ENCODE peak calls at places on chromosomes 1 and 21, in six cellular contexts. G, A, O, S, Y and U are unnamed samples.

GRCh38 chr1:29983366-29983765 is 740.0 kb downstream of the MATN1 start:
- ATAC-seq in A (no peak), Y (no peak), G (no peak), S (no peak), O (no peak), U (no peak)

GRCh38 chr21:44924611-44925010 is 3.9 kb upstream of the ITGB2 start:
- ATAC-seq in G (no peak), S (no peak), Y (no peak), A (no peak), O (no peak), U (no peak)

GRCh38 chr21:42182713-42183371 is 36.1 kb upstream of the ABCG1 start:
- ATAC-seq in O (no peak), A (no peak), S (no peak), G (peak; percentile 42), Y (no peak), U (peak; percentile 31)

GRCh38 chr1:210505601-210506564 is 177.2 kb downstream of the HHAT start:
- ATAC-seq in S (no peak), A (no peak), G (no peak), O (no peak), Y (no peak), U (no peak)

GRCh38 chr1:12177156-12177998 is 10.6 kb downstream of the TNFRSF1B start:
- ATAC-seq in O (no peak), Y (no peak), S (no peak), G (no peak), A (no peak), U (no peak)

GRCh38 chr21:25456672-25457071 is 150.6 kb downstream of the MRPL39 start:
- ATAC-seq in O (no peak), Y (no peak), G (no peak), A (no peak), S (no peak), U (no peak)

GRCh38 chr1:209199822-209200221 is 383.7 kb upstream of the CAMK1G start:
- ATAC-seq in A (peak; percentile 78), O (no peak), Y (no peak), G (no peak), S (no peak), U (no peak)

GRCh38 chr1:115564201-115564600 is 77.6 kb upstream of the VANGL1 start:
- ATAC-seq in Y (no peak), O (no peak), G (no peak), S (no peak), A (no peak), U (no peak)

GRCh38 chr1:209155556-209155955 is 428.0 kb upstream of the CAMK1G start:
- ATAC-seq in O (no peak), A (no peak), Y (no peak), G (no peak), S (no peak), U (no peak)

GRCh38 chr1:246597971-246598370 is 31.7 kb downstream of the CNST start:
- ATAC-seq in S (no peak), Y (no peak), A (no peak), O (no peak), G (no peak), U (no peak)

GRCh38 chr1:86429830-86430229 is 5.9 kb downstream of the CLCA2 start:
- ATAC-seq in A (no peak), Y (peak; percentile 70), O (peak; percentile 79), S (peak; percentile 79), G (peak; percentile 91), U (peak; percentile 95)

GRCh38 chr1:89615676-89616598 is 17.0 kb upstream of the LRRC8C start:
- ATAC-seq in A (peak; percentile 97), G (peak; percentile 66), S (no peak), O (peak; percentile 41), Y (peak; percentile 90), U (no peak)

GRCh38 chr1:24567792-24568388 is 12.0 kb downstream of the NCMAP start:
- ATAC-seq in Y (peak; percentile 92), G (peak; percentile 92), O (peak; percentile 97), S (peak; percentile 92), A (peak; percentile 46), U (no peak)

GRCh38 chr1:236800623-236801022 is 5.5 kb downstream of the MTR start:
- ATAC-seq in O (no peak), Y (no peak), S (no peak), A (no peak), G (no peak), U (no peak)

GRCh38 chr1:236799001-236799400 is 3.9 kb downstream of the MTR start:
- ATAC-seq in O (no peak), G (no peak), A (no peak), S (no peak), Y (no peak), U (no peak)

GRCh38 chr1:236802264-236802663 is 7.2 kb downstream of the MTR start:
- ATAC-seq in S (no peak), G (no peak), O (no peak), A (no peak), Y (no peak), U (no peak)

GRCh38 chr1:236795757-236796719 is 946 bp downstream of the MTR start:
- ATAC-seq in Y (peak; percentile 52), S (peak; percentile 22), A (peak; percentile 18), O (peak; percentile 48), G (peak; percentile 42), U (no peak)

DNA sequence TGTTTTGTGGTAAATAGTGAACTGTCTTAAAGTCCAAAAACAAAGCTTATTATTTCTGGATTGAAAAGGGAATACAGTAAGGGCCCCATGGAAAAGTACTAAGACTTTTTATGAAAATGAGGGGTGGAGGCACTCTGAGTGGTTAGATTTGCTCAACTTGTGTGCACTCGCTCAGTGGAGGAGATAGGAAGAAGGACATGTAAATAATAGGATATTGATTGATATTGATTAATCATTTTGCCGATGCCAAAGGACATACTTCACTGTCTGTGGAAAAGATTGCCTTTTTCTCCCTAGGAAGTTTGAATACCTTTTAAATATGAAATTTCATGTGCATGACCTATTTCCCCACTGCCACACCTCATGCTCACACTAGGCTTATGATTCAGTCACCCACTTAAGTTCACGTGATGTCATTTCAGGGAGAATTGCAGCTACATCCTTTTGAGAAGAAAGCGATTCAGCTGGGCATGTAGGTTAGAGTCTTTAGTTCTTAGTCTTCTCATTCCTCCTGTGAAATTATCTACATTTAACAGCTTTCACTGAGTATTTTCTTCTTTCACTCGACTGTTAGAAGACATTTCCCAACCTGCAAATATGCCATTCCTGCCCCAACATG is 5.0 kb downstream of the MTR start:
- ATAC-seq in G (no peak), O (no peak), Y (no peak), S (no peak), A (no peak), U (no peak)
- H3K4me1 ChIP-seq in G (peaks cover 12% of the 10 kb centered on the region), O (no peaks in the 10 kb centered on the region), Y (peaks cover 9% of the 10 kb centered on the region), S (peaks cover 47% of the 10 kb centered on the region), A (peaks cover 8% of the 10 kb centered on the region), U (peaks cover 12% of the 10 kb centered on the region)

DNA sequence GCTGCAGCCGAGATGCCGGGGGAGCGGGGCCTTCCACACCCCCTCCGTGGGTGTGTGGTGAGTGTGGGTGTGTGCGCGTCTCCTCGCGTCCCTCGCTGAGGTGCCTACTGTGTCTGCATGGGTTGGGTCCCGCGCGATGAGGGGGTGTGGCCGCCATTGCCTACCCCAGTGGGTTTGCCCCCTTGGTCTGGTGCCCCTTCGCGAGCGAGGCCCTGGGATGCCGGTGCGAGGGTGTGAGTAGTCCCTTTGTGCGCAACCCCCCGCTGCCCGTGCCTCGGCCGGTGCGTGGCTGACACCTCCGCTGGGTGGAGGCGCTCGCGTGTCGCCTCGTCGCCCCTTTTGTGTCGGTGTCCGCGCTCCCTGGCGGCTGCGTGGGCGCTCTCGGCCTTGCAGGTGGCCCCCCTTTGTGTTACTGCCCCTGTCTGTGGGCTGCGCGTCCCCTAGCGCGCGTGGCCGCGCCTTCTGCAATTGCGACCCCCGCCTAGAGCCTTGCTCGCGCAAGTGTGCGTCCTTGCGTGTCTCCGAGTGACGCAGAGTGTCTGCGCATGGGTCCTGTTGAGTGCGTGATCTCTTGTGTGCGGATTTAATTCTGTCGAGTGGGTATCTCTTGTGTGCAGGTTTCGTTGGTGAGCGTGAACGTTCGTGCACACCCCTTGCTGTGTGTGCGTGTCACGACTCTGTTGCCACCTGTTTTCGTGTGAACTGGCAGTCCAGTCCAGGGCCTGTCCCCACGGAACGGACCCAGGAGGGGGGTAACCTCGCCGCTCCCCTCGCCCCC is 552 bp downstream of the TTC3 start:
- ATAC-seq in Y (peak; percentile 37), G (peak; percentile 62), A (peak; percentile 52), O (peak; percentile 63), S (peak; percentile 29), U (peak; percentile 39)
- TF ChIP-seq POLR2A in Y (no peak), G (no peak), A (no peak), O (no peak), S (peak; percentile 75), U (no peak)

GRCh38 chr1:54284781-54285563 is 85.0 kb downstream of the MRPL37 start:
- ATAC-seq in A (no peak), G (no peak), Y (no peak), O (no peak), S (no peak), U (no peak)

GRCh38 chr1:54283997-54284385 is 84.0 kb downstream of the MRPL37 start:
- ATAC-seq in Y (no peak), G (no peak), O (no peak), A (no peak), S (no peak), U (no peak)

GRCh38 chr1:54285815-54286214 is 85.8 kb downstream of the MRPL37 start:
- ATAC-seq in S (no peak), Y (no peak), O (no peak), G (no peak), A (no peak), U (no peak)

GRCh38 chr1:54282101-54282847 is 82.3 kb downstream of the MRPL37 start:
- ATAC-seq in A (no peak), G (no peak), S (no peak), O (no peak), Y (no peak), U (no peak)

DNA sequence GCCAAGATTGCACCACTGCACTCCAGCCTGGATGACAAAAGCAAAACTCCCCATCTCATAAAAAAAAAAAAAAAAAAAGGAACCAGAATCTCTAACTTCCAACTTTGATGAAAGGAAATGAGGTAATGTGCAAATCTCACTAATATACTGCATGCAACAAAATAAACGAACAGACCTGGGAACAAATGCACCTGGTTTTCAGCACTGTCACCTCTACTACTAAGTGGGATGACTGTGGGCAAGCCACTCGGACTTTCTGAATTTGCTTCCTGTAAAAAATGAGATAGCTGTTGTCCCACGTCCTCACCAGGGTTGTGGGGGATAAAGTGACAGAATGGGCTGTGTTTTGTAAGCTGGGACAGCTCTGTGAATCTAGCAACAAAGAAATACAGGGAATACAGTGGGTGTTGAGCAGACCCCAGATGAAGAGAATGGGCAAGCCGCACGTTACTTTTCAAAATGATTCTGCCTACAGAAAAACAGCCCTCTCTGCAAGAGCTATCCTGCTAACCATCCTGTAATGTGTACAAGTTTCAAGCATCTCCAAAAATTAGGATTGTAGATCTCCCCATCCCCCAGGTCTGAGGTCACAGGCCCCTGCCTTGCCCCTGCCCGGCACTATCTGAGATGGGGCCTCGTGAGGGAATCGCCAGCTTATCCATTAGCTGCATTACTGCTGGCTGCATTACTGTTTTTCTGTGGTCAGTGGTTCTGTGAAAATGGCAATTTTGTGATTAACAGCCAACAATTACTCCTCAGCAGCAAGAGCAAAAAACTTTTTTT is 83.4 kb downstream of the MRPL37 start:
- ATAC-seq in S (peak; percentile 64), G (no peak), A (no peak), Y (no peak), O (no peak), U (no peak)
- H3K4me1 ChIP-seq in S (peaks cover 52% of the 10 kb centered on the region), G (peaks cover 31% of the 10 kb centered on the region), A (peaks cover 18% of the 10 kb centered on the region), Y (peaks cover 9% of the 10 kb centered on the region), O (no peaks in the 10 kb centered on the region), U (peaks cover 21% of the 10 kb centered on the region)

DNA sequence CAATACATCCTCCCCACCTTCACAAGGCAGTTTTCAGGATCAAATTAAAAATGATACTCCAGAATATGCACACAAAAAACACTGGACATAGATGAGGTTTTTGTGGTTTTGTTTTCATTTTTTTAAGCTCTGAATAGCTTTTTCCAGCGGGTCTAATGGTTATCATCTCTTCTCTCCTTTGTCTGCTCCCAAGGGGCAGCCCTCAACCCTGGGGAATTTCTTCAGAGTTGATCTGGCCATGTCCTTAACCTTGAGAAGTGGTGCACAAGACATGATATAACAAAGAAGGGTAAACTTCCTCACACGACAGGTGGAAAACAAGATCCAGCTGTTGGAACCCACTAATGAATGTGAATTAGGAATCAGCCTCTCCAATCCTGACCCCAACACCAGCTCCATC is 1.5 kb upstream of the CD244 start:
- ATAC-seq in O (no peak), A (no peak), Y (no peak), S (no peak), G (no peak), U (no peak)
- TF ChIP-seq POLR2A in O (no peak), A (no peak), Y (no peak), S (no peak), G (no peak), U (no peak)